ENCODE peak calls at places on chromosomes 2 and 18, in six cellular contexts. V is heart left ventricle; D is endothelial cell of umbilical vein; S is neural progenitor cell; F is fibroblast of lung; I is effector memory CD4-positive, alpha-beta T cell. E is an unnamed sample.

GRCh38 chr2:85811173-85811849 is 57.5 kb downstream of the ATOH8 start:
- DNase-seq in D (peak), I (no peak), V (peak), S (no peak), F (peak), E (no peak)

GRCh38 chr18:6722680-6723079 is 6.8 kb upstream of the ARHGAP28 start:
- DNase-seq in S (no peak), I (no peak), D (no peak), F (no peak), V (no peak), E (no peak)

GRCh38 chr2:239540174-239540573 is 139.4 kb upstream of the HDAC4 start:
- DNase-seq in S (no peak), D (no peak), F (no peak), I (no peak), V (no peak), E (no peak)

GRCh38 chr2:52210611-52211010 is 1178.7 kb upstream of the NRXN1 start:
- DNase-seq in V (no peak), I (no peak), F (no peak), S (no peak), D (no peak), E (no peak)

GRCh38 chr2:20050104-20050711 is 1.2 kb downstream of the LAPTM4A start:
- DNase-seq in V (no peak), S (no peak), I (peak), F (peak), D (peak), E (peak)

GRCh38 chr2:236568068-236568921 is 1.3 kb upstream of the ACKR3 start:
- DNase-seq in D (peak), S (peak), V (peak), I (no peak), F (peak), E (peak)

GRCh38 chr2:112670521-112671022 is 24.8 kb downstream of the SLC20A1 start:
- DNase-seq in S (no peak), I (no peak), F (no peak), D (no peak), V (no peak), E (no peak)

GRCh38 chr2:121017411-121017810 is 267.6 kb downstream of the TFCP2L1 start:
- DNase-seq in V (no peak), S (no peak), D (no peak), I (no peak), F (no peak), E (no peak)

GRCh38 chr2:176001281-176001902 is 675 bp downstream of the LNPK start:
- DNase-seq in F (peak), I (no peak), V (peak), D (peak), S (peak), E (peak)

GRCh38 chr18:48707636-48708296 is 168.9 kb downstream of the CTIF start:
- DNase-seq in F (no peak), S (no peak), I (no peak), D (no peak), V (no peak), E (no peak)

GRCh38 chr2:96108578-96109561 is 7.5 kb downstream of the ADRA2B start:
- DNase-seq in F (no peak), D (no peak), I (no peak), V (peak), S (peak), E (no peak)

GRCh38 chr2:134137182-134137595 is 116.7 kb upstream of the MGAT5 start:
- DNase-seq in F (peak), V (peak), I (no peak), D (peak), S (no peak), E (no peak)

GRCh38 chr2:159650574-159650973 is 34.2 kb upstream of the BAZ2B start:
- DNase-seq in I (no peak), S (no peak), D (no peak), F (no peak), V (no peak), E (no peak)

GRCh38 chr2:73232471-73233153 is 427 bp downstream of the PRADC1 start:
- DNase-seq in V (no peak), S (no peak), D (peak), F (no peak), I (no peak), E (no peak)

GRCh38 chr2:74416721-74417120 is 4.7 kb downstream of the C2orf81 start:
- DNase-seq in I (no peak), V (no peak), F (no peak), S (no peak), D (no peak), E (no peak)

GRCh38 chr2:219561179-219562048 is 9.9 kb downstream of the OBSL1 start:
- DNase-seq in I (no peak), S (no peak), V (no peak), F (no peak), D (no peak), E (no peak)

GRCh38 chr18:79578396-79579260 is 101.0 kb upstream of the CTDP1 start:
- DNase-seq in I (no peak), D (no peak), S (no peak), V (no peak), F (no peak), E (no peak)

GRCh38 chr2:223797811-223798721 is 39.3 kb downstream of the AP1S3 start:
- DNase-seq in S (peak), V (no peak), I (no peak), D (peak), F (peak), E (no peak)

GRCh38 chr2:38750793-38751042 is 443 bp downstream of the SRSF7 start:
- DNase-seq in F (no peak), V (peak), I (peak), S (peak), D (no peak), E (no peak)

GRCh38 chr18:46411862-46412690 is 244.9 kb downstream of the LOXHD1 start:
- DNase-seq in F (peak), D (no peak), I (no peak), V (peak), S (no peak), E (no peak)

GRCh38 chr2:44906972-44907371 is 34.5 kb upstream of the SIX3 start:
- DNase-seq in F (no peak), I (no peak), S (no peak), V (no peak), D (no peak), E (no peak)

GRCh38 chr2:30030361-30030760 is 109.0 kb upstream of the ALK start:
- DNase-seq in F (no peak), S (no peak), V (no peak), I (no peak), D (no peak), E (no peak)

GRCh38 chr2:206518997-206519396 is 75.7 kb downstream of the ADAM23 start:
- DNase-seq in D (no peak), S (no peak), F (no peak), I (no peak), V (no peak), E (no peak)

GRCh38 chr2:86368181-86368824 is 30.9 kb upstream of the REEP1 start:
- DNase-seq in S (peak), D (peak), F (peak), V (peak), I (no peak), E (peak)

GRCh38 chr2:46187112-46187618 is 110.0 kb upstream of the EPAS1 start:
- DNase-seq in D (peak), I (no peak), S (no peak), V (peak), F (peak), E (no peak)

GRCh38 chr2:169365093-169365483 is 2.8 kb upstream of the LRP2 start:
- DNase-seq in F (no peak), I (no peak), S (no peak), D (no peak), V (no peak), E (no peak)

GRCh38 chr2:222796413-222797103 is 64.3 kb upstream of the ACSL3 start:
- DNase-seq in S (peak), I (no peak), D (no peak), F (peak), V (peak), E (no peak)

GRCh38 chr2:43958397-43959275 is 37.2 kb downstream of the LRPPRC start:
- DNase-seq in S (no peak), D (no peak), F (no peak), I (no peak), V (no peak), E (no peak)

GRCh38 chr2:60463249-60463648 is 90.2 kb downstream of the BCL11A start:
- DNase-seq in D (no peak), I (no peak), S (no peak), V (no peak), F (peak), E (no peak)

GRCh38 chr2:134924912-134925311 is 6.3 kb downstream of the CCNT2 start:
- DNase-seq in F (no peak), D (no peak), V (no peak), I (no peak), S (no peak), E (no peak)

GRCh38 chr2:109435066-109435690 is 178.6 kb downstream of the SEPTIN10 start:
- DNase-seq in S (no peak), D (no peak), V (no peak), F (no peak), I (no peak), E (no peak)

GRCh38 chr2:197354169-197354558 is 43.6 kb upstream of the ANKRD44 start:
- DNase-seq in D (no peak), I (no peak), F (no peak), S (no peak), V (no peak), E (no peak)

GRCh38 chr2:197353393-197354168 is 43.0 kb upstream of the ANKRD44 start:
- DNase-seq in F (no peak), S (no peak), V (no peak), D (no peak), I (no peak), E (no peak)

GRCh38 chr2:197349699-197350098 is 39.1 kb upstream of the ANKRD44 start:
- DNase-seq in I (no peak), S (no peak), V (no peak), F (no peak), D (no peak), E (no peak)

GRCh38 chr2:197345846-197346370 is 35.3 kb upstream of the ANKRD44 start:
- DNase-seq in D (no peak), V (no peak), S (no peak), F (no peak), I (no peak), E (no peak)

GRCh38 chr2:197348721-197349337 is 38.2 kb upstream of the ANKRD44 start:
- DNase-seq in F (no peak), V (no peak), D (no peak), S (no peak), I (no peak), E (no peak)
- H3K27ac ChIP-seq in F (no peak), V (no peak), D (no peak), S (no peak), I (no peak), E (no peak)

GRCh38 chr2:28088970-28089369 is 198.4 kb downstream of the BABAM2 start:
- DNase-seq in I (no peak), S (no peak), D (no peak), F (no peak), V (no peak), E (no peak)
- H3K4me3 ChIP-seq in I (no peak), S (no peak), D (no peak), F (no peak), V (no peak), E (no peak)

DNA sequence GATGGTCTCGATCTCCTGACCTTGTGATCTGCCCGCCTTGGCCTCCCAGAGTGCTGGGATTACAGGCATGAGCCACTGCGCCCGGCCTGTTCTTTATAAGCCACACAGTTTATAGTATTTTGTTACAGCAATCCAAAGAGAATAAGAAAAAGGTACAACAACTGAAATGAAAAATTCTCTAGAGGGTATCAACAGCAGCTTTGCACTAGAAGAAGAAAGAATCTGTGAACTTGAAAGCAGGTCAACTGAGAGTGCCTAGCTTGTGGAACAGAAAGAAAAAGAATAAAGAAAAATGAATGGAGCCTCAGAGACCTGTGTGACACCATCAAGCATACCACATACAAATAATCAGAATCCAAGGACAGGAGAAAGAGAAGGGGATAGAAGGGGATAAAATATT is 66.8 kb upstream of the CTLA4 start:
- DNase-seq in S (no peak), F (no peak), V (no peak), I (no peak), D (no peak), E (no peak)
- H3K27ac ChIP-seq in S (no peak), F (no peak), V (no peak), I (no peak), D (no peak), E (no peak)

GRCh38 chr2:197885587-197885986 is 81.2 kb downstream of the PLCL1 start:
- DNase-seq in F (no peak), V (no peak), I (no peak), D (no peak), S (no peak), E (no peak)

GRCh38 chr2:197890160-197890559 is 85.8 kb downstream of the PLCL1 start:
- DNase-seq in D (peak), F (no peak), S (no peak), I (no peak), V (no peak), E (no peak)

GRCh38 chr2:197891897-197892442 is 87.6 kb downstream of the PLCL1 start:
- DNase-seq in V (no peak), D (peak), S (no peak), I (no peak), F (no peak), E (peak)

GRCh38 chr2:197888322-197888721 is 83.9 kb downstream of the PLCL1 start:
- DNase-seq in D (no peak), V (no peak), I (no peak), F (no peak), S (no peak), E (no peak)

GRCh38 chr2:197889041-197889440 is 84.6 kb downstream of the PLCL1 start:
- DNase-seq in F (peak), D (peak), S (peak), V (no peak), I (no peak), E (peak)
- H3K4me3 ChIP-seq in F (no peak), D (no peak), S (no peak), V (no peak), I (peak), E (no peak)

E was measured in CD4-positive, alpha-beta memory T cell.